ENCODE peak calls at places on chromosomes 11 and 22, in ten cellular contexts. One of them, this sample, is unnamed.

GRCh38 chr11:32432565-32433248 is 2.6 kb downstream of the WT1 start:
- DNase-seq in CD8-positive, alpha-beta T cell: no peak
- DNase-seq in hepatic stellate cell: no peak
- DNase-seq in caudate nucleus: no peak
- DNase-seq in stimulated activated CD4-positive, alpha-beta T cell treated with anti-CD3 and anti-CD28 coated beads, Interleukin-4, amount 100 ng/mL, for 48 hours: no peak
- DNase-seq in head of caudate nucleus: no peak
- DNase-seq in NCI-H187: no peak
- DNase-seq in HTR-8/SVneo: no peak
- DNase-seq in omental fat pad: no peak
- DNase-seq in MG63: no peak
- DNase-seq in this sample: no peak

GRCh38 chr11:105168457-105168856 is 28.9 kb upstream of the CARD18 start:
- DNase-seq in hepatic stellate cell: no peak
- DNase-seq in MG63: no peak
- DNase-seq in CD8-positive, alpha-beta T cell: no peak
- DNase-seq in stimulated activated CD4-positive, alpha-beta T cell treated with anti-CD3 and anti-CD28 coated beads, Interleukin-4, amount 100 ng/mL, for 48 hours: no peak
- DNase-seq in caudate nucleus: no peak
- DNase-seq in head of caudate nucleus: no peak
- DNase-seq in omental fat pad: no peak
- DNase-seq in NCI-H187: no peak
- DNase-seq in HTR-8/SVneo: no peak
- DNase-seq in this sample: no peak

GRCh38 chr22:37848587-37849088 is 581 bp upstream of the EIF3L start:
- DNase-seq in stimulated activated CD4-positive, alpha-beta T cell treated with anti-CD3 and anti-CD28 coated beads, Interleukin-4, amount 100 ng/mL, for 48 hours: no peak
- DNase-seq in CD8-positive, alpha-beta T cell: peak
- DNase-seq in MG63: no peak
- DNase-seq in hepatic stellate cell: no peak
- DNase-seq in NCI-H187: no peak
- DNase-seq in caudate nucleus: no peak
- DNase-seq in omental fat pad: no peak
- DNase-seq in head of caudate nucleus: no peak
- DNase-seq in HTR-8/SVneo: no peak
- DNase-seq in this sample: no peak

GRCh38 chr22:36773935-36774334 is 2.0 kb downstream of the IFT27 start:
- DNase-seq in caudate nucleus: no peak
- DNase-seq in MG63: no peak
- DNase-seq in stimulated activated CD4-positive, alpha-beta T cell treated with anti-CD3 and anti-CD28 coated beads, Interleukin-4, amount 100 ng/mL, for 48 hours: no peak
- DNase-seq in CD8-positive, alpha-beta T cell: no peak
- DNase-seq in HTR-8/SVneo: no peak
- DNase-seq in NCI-H187: no peak
- DNase-seq in head of caudate nucleus: no peak
- DNase-seq in hepatic stellate cell: peak
- DNase-seq in omental fat pad: no peak
- DNase-seq in this sample: no peak

GRCh38 chr11:13963169-13963948 is 836 bp downstream of the SPON1 start:
- DNase-seq in NCI-H187: no peak
- DNase-seq in hepatic stellate cell: no peak
- DNase-seq in CD8-positive, alpha-beta T cell: peak
- DNase-seq in HTR-8/SVneo: no peak
- DNase-seq in head of caudate nucleus: no peak
- DNase-seq in caudate nucleus: no peak
- DNase-seq in omental fat pad: no peak
- DNase-seq in stimulated activated CD4-positive, alpha-beta T cell treated with anti-CD3 and anti-CD28 coated beads, Interleukin-4, amount 100 ng/mL, for 48 hours: no peak
- DNase-seq in MG63: no peak
- DNase-seq in this sample: peak

GRCh38 chr22:27416553-27417427 is 384.8 kb downstream of the MN1 start:
- DNase-seq in MG63: peak
- DNase-seq in head of caudate nucleus: no peak
- DNase-seq in stimulated activated CD4-positive, alpha-beta T cell treated with anti-CD3 and anti-CD28 coated beads, Interleukin-4, amount 100 ng/mL, for 48 hours: no peak
- DNase-seq in omental fat pad: no peak
- DNase-seq in hepatic stellate cell: peak
- DNase-seq in CD8-positive, alpha-beta T cell: no peak
- DNase-seq in HTR-8/SVneo: peak
- DNase-seq in caudate nucleus: no peak
- DNase-seq in NCI-H187: no peak
- DNase-seq in this sample: no peak

GRCh38 chr11:44894217-44894617 is 56.5 kb downstream of the TP53I11 start:
- DNase-seq in head of caudate nucleus: peak
- DNase-seq in CD8-positive, alpha-beta T cell: peak
- DNase-seq in MG63: peak
- DNase-seq in caudate nucleus: no peak
- DNase-seq in stimulated activated CD4-positive, alpha-beta T cell treated with anti-CD3 and anti-CD28 coated beads, Interleukin-4, amount 100 ng/mL, for 48 hours: peak
- DNase-seq in hepatic stellate cell: peak
- DNase-seq in HTR-8/SVneo: peak
- DNase-seq in omental fat pad: peak
- DNase-seq in NCI-H187: no peak
- DNase-seq in this sample: peak

GRCh38 chr11:45238724-45239123 is 47.4 kb downstream of the SYT13 start:
- DNase-seq in hepatic stellate cell: peak
- DNase-seq in head of caudate nucleus: no peak
- DNase-seq in stimulated activated CD4-positive, alpha-beta T cell treated with anti-CD3 and anti-CD28 coated beads, Interleukin-4, amount 100 ng/mL, for 48 hours: no peak
- DNase-seq in NCI-H187: no peak
- DNase-seq in MG63: peak
- DNase-seq in omental fat pad: no peak
- DNase-seq in CD8-positive, alpha-beta T cell: no peak
- DNase-seq in HTR-8/SVneo: peak
- DNase-seq in caudate nucleus: no peak
- DNase-seq in this sample: no peak

GRCh38 chr22:27115410-27115809 is 458.0 kb downstream of the MIAT start:
- DNase-seq in HTR-8/SVneo: no peak
- DNase-seq in head of caudate nucleus: no peak
- DNase-seq in caudate nucleus: no peak
- DNase-seq in CD8-positive, alpha-beta T cell: no peak
- DNase-seq in NCI-H187: no peak
- DNase-seq in stimulated activated CD4-positive, alpha-beta T cell treated with anti-CD3 and anti-CD28 coated beads, Interleukin-4, amount 100 ng/mL, for 48 hours: no peak
- DNase-seq in omental fat pad: no peak
- DNase-seq in MG63: no peak
- DNase-seq in hepatic stellate cell: no peak
- DNase-seq in this sample: no peak

GRCh38 chr11:342328-342727 is 21.7 kb upstream of the IFITM3 start:
- DNase-seq in NCI-H187: no peak
- DNase-seq in head of caudate nucleus: no peak
- DNase-seq in CD8-positive, alpha-beta T cell: no peak
- DNase-seq in caudate nucleus: no peak
- DNase-seq in stimulated activated CD4-positive, alpha-beta T cell treated with anti-CD3 and anti-CD28 coated beads, Interleukin-4, amount 100 ng/mL, for 48 hours: no peak
- DNase-seq in hepatic stellate cell: no peak
- DNase-seq in MG63: no peak
- DNase-seq in HTR-8/SVneo: no peak
- DNase-seq in omental fat pad: no peak
- DNase-seq in this sample: no peak

GRCh38 chr11:122095950-122096942 is 19.8 kb downstream of the BLID start:
- DNase-seq in hepatic stellate cell: no peak
- DNase-seq in MG63: no peak
- DNase-seq in head of caudate nucleus: no peak
- DNase-seq in caudate nucleus: no peak
- DNase-seq in NCI-H187: peak
- DNase-seq in CD8-positive, alpha-beta T cell: no peak
- DNase-seq in omental fat pad: no peak
- DNase-seq in HTR-8/SVneo: no peak
- DNase-seq in stimulated activated CD4-positive, alpha-beta T cell treated with anti-CD3 and anti-CD28 coated beads, Interleukin-4, amount 100 ng/mL, for 48 hours: no peak
- DNase-seq in this sample: no peak

GRCh38 chr11:48055292-48056132 is 75.2 kb downstream of the PTPRJ start:
- DNase-seq in NCI-H187: no peak
- DNase-seq in MG63: no peak
- DNase-seq in HTR-8/SVneo: no peak
- DNase-seq in stimulated activated CD4-positive, alpha-beta T cell treated with anti-CD3 and anti-CD28 coated beads, Interleukin-4, amount 100 ng/mL, for 48 hours: peak
- DNase-seq in caudate nucleus: no peak
- DNase-seq in head of caudate nucleus: no peak
- DNase-seq in hepatic stellate cell: no peak
- DNase-seq in CD8-positive, alpha-beta T cell: peak
- DNase-seq in omental fat pad: no peak
- DNase-seq in this sample: no peak

GRCh38 chr22:17121235-17122195 is at the start of gene TMEM121B:
- DNase-seq in MG63: peak
- DNase-seq in NCI-H187: peak
- DNase-seq in stimulated activated CD4-positive, alpha-beta T cell treated with anti-CD3 and anti-CD28 coated beads, Interleukin-4, amount 100 ng/mL, for 48 hours: no peak
- DNase-seq in head of caudate nucleus: peak
- DNase-seq in hepatic stellate cell: peak
- DNase-seq in omental fat pad: peak
- DNase-seq in CD8-positive, alpha-beta T cell: no peak
- DNase-seq in HTR-8/SVneo: peak
- DNase-seq in caudate nucleus: peak
- DNase-seq in this sample: no peak

GRCh38 chr11:45213717-45214116 is 67.3 kb downstream of the PRDM11 start:
- DNase-seq in hepatic stellate cell: no peak
- DNase-seq in stimulated activated CD4-positive, alpha-beta T cell treated with anti-CD3 and anti-CD28 coated beads, Interleukin-4, amount 100 ng/mL, for 48 hours: no peak
- DNase-seq in head of caudate nucleus: no peak
- DNase-seq in caudate nucleus: no peak
- DNase-seq in NCI-H187: no peak
- DNase-seq in CD8-positive, alpha-beta T cell: no peak
- DNase-seq in omental fat pad: no peak
- DNase-seq in HTR-8/SVneo: no peak
- DNase-seq in MG63: no peak
- DNase-seq in this sample: no peak

GRCh38 chr11:78860720-78861422 is 286.2 kb upstream of the NARS2 start:
- DNase-seq in HTR-8/SVneo: no peak
- DNase-seq in stimulated activated CD4-positive, alpha-beta T cell treated with anti-CD3 and anti-CD28 coated beads, Interleukin-4, amount 100 ng/mL, for 48 hours: no peak
- DNase-seq in NCI-H187: no peak
- DNase-seq in caudate nucleus: no peak
- DNase-seq in head of caudate nucleus: no peak
- DNase-seq in hepatic stellate cell: peak
- DNase-seq in MG63: no peak
- DNase-seq in omental fat pad: no peak
- DNase-seq in CD8-positive, alpha-beta T cell: no peak
- DNase-seq in this sample: no peak

GRCh38 chr22:44532466-44533025 is 34.5 kb upstream of the RTL6 start:
- DNase-seq in stimulated activated CD4-positive, alpha-beta T cell treated with anti-CD3 and anti-CD28 coated beads, Interleukin-4, amount 100 ng/mL, for 48 hours: no peak
- DNase-seq in HTR-8/SVneo: no peak
- DNase-seq in caudate nucleus: no peak
- DNase-seq in CD8-positive, alpha-beta T cell: no peak
- DNase-seq in omental fat pad: no peak
- DNase-seq in NCI-H187: peak
- DNase-seq in MG63: no peak
- DNase-seq in head of caudate nucleus: no peak
- DNase-seq in hepatic stellate cell: no peak
- DNase-seq in this sample: no peak

GRCh38 chr22:30665786-30666185 is 1.9 kb downstream of the DUSP18 start:
- DNase-seq in CD8-positive, alpha-beta T cell: no peak
- DNase-seq in head of caudate nucleus: no peak
- DNase-seq in MG63: no peak
- DNase-seq in NCI-H187: no peak
- DNase-seq in caudate nucleus: no peak
- DNase-seq in hepatic stellate cell: no peak
- DNase-seq in omental fat pad: no peak
- DNase-seq in stimulated activated CD4-positive, alpha-beta T cell treated with anti-CD3 and anti-CD28 coated beads, Interleukin-4, amount 100 ng/mL, for 48 hours: no peak
- DNase-seq in HTR-8/SVneo: no peak
- DNase-seq in this sample: no peak

GRCh38 chr11:78190871-78191538 is 2.3 kb downstream of the USP35 start:
- DNase-seq in stimulated activated CD4-positive, alpha-beta T cell treated with anti-CD3 and anti-CD28 coated beads, Interleukin-4, amount 100 ng/mL, for 48 hours: no peak
- DNase-seq in head of caudate nucleus: no peak
- DNase-seq in caudate nucleus: no peak
- DNase-seq in HTR-8/SVneo: no peak
- DNase-seq in NCI-H187: no peak
- DNase-seq in MG63: no peak
- DNase-seq in CD8-positive, alpha-beta T cell: no peak
- DNase-seq in hepatic stellate cell: no peak
- DNase-seq in omental fat pad: no peak
- DNase-seq in this sample: no peak

GRCh38 chr22:30276041-30276440 is 9.4 kb upstream of the OSM start:
- DNase-seq in stimulated activated CD4-positive, alpha-beta T cell treated with anti-CD3 and anti-CD28 coated beads, Interleukin-4, amount 100 ng/mL, for 48 hours: no peak
- DNase-seq in hepatic stellate cell: no peak
- DNase-seq in CD8-positive, alpha-beta T cell: no peak
- DNase-seq in MG63: no peak
- DNase-seq in omental fat pad: no peak
- DNase-seq in HTR-8/SVneo: no peak
- DNase-seq in head of caudate nucleus: no peak
- DNase-seq in NCI-H187: no peak
- DNase-seq in caudate nucleus: no peak
- DNase-seq in this sample: no peak

GRCh38 chr11:99952816-99953215 is 734.3 kb upstream of the ARHGAP42 start:
- DNase-seq in stimulated activated CD4-positive, alpha-beta T cell treated with anti-CD3 and anti-CD28 coated beads, Interleukin-4, amount 100 ng/mL, for 48 hours: no peak
- DNase-seq in head of caudate nucleus: no peak
- DNase-seq in hepatic stellate cell: no peak
- DNase-seq in omental fat pad: no peak
- DNase-seq in HTR-8/SVneo: no peak
- DNase-seq in CD8-positive, alpha-beta T cell: no peak
- DNase-seq in caudate nucleus: no peak
- DNase-seq in MG63: no peak
- DNase-seq in NCI-H187: no peak
- DNase-seq in this sample: no peak

GRCh38 chr22:36808611-36809344 is 8.1 kb downstream of the PVALB start:
- DNase-seq in hepatic stellate cell: no peak
- DNase-seq in head of caudate nucleus: no peak
- DNase-seq in omental fat pad: no peak
- DNase-seq in stimulated activated CD4-positive, alpha-beta T cell treated with anti-CD3 and anti-CD28 coated beads, Interleukin-4, amount 100 ng/mL, for 48 hours: no peak
- DNase-seq in caudate nucleus: no peak
- DNase-seq in MG63: no peak
- DNase-seq in HTR-8/SVneo: no peak
- DNase-seq in NCI-H187: no peak
- DNase-seq in CD8-positive, alpha-beta T cell: no peak
- DNase-seq in this sample: no peak

GRCh38 chr22:39101226-39101625 is 4.2 kb downstream of the APOBEC3H start:
- DNase-seq in MG63: no peak
- DNase-seq in CD8-positive, alpha-beta T cell: no peak
- DNase-seq in omental fat pad: no peak
- DNase-seq in head of caudate nucleus: no peak
- DNase-seq in HTR-8/SVneo: no peak
- DNase-seq in hepatic stellate cell: no peak
- DNase-seq in caudate nucleus: no peak
- DNase-seq in stimulated activated CD4-positive, alpha-beta T cell treated with anti-CD3 and anti-CD28 coated beads, Interleukin-4, amount 100 ng/mL, for 48 hours: no peak
- DNase-seq in NCI-H187: no peak
- DNase-seq in this sample: peak